ENCODE peak calls at places on chromosomes 1 and 21, in six cellular contexts. N is GM23248, Y is MCF 10A, G is cerebellar cortex, X is left ventricle myocardium superior, T is NCI-H1092. C is an unnamed sample.

GRCh38 chr1:94922756-94923465 is 4.0 kb downstream of the CNN3 start:
- DNase-seq in X (no peak), Y (peak), N (peak), G (no peak), T (no peak), C (no peak)

GRCh38 chr1:100234432-100234831 is 15.2 kb downstream of the DBT start:
- DNase-seq in G (no peak), Y (no peak), N (peak), X (no peak), T (no peak), C (no peak)

GRCh38 chr1:103106426-103107321 is 1.6 kb downstream of the COL11A1 start:
- DNase-seq in N (peak), X (no peak), G (peak), T (no peak), Y (peak), C (peak)

GRCh38 chr1:181643631-181644030 is 160.3 kb downstream of the CACNA1E start:
- DNase-seq in N (no peak), X (no peak), T (no peak), G (no peak), Y (no peak), C (no peak)

GRCh38 chr1:91124989-91125417 is 103.2 kb upstream of the ZNF644 start:
- DNase-seq in Y (no peak), T (no peak), X (no peak), N (no peak), G (no peak), C (no peak)

GRCh38 chr1:160124709-160125478 is 9.3 kb downstream of the ATP1A2 start:
- DNase-seq in X (no peak), T (no peak), Y (peak), G (no peak), N (peak), C (peak)

GRCh38 chr1:214404571-214405213 is 123.7 kb downstream of the SMYD2 start:
- DNase-seq in G (no peak), T (no peak), N (no peak), Y (peak), X (no peak), C (no peak)

GRCh38 chr1:223815865-223816264 is 29.9 kb downstream of the TP53BP2 start:
- DNase-seq in G (no peak), T (no peak), Y (peak), X (no peak), N (peak), C (peak)

GRCh38 chr21:43737158-43737950 is 18.4 kb downstream of the PDXK start:
- DNase-seq in X (no peak), Y (no peak), N (no peak), T (no peak), G (no peak), C (no peak)